ENCODE peak calls at places on chromosome 22, in eight cellular contexts. C is nephron progenitor cell, D is cardiac muscle cell, K is mesothelial cell of epicardium, I is IMR-90, O is psoas muscle, Q is GM06990, T is fibroblast of lung. G is an unnamed sample.

GRCh38 chr22:22783505-22783904 is 104.1 kb upstream of the IGLL5 start:
- DNase-seq in C (no peak), D (no peak), K (no peak), I (no peak), O (no peak), Q (no peak), T (no peak), G (no peak)

GRCh38 chr22:46133588-46133855 is 16.8 kb upstream of the PPARA start:
- DNase-seq in C (no peak), D (no peak), K (no peak), I (no peak), O (no peak), Q (no peak), T (no peak), G (no peak)

GRCh38 chr22:11253000-11253511 is 4274.9 kb upstream of the OR11H1 start:
- DNase-seq in C (no peak), D (no peak), K (peak), I (no peak), O (peak), Q (no peak), T (no peak), G (no peak)

GRCh38 chr22:27472975-27473374 is 328.6 kb downstream of the MN1 start:
- DNase-seq in C (no peak), D (no peak), K (no peak), I (no peak), O (no peak), Q (no peak), T (no peak), G (no peak)

GRCh38 chr22:22944268-22944985 is 56.8 kb downstream of the IGLL5 start:
- DNase-seq in C (no peak), D (no peak), K (peak), I (no peak), O (no peak), Q (no peak), T (no peak), G (no peak)

GRCh38 chr22:30742291-30743256 is 47.9 kb downstream of the OSBP2 start:
- DNase-seq in C (no peak), D (no peak), K (no peak), I (peak), O (no peak), Q (no peak), T (peak), G (no peak)

GRCh38 chr22:42519544-42520237 is at the start of gene RRP7A:
- DNase-seq in C (peak), D (peak), K (peak), I (peak), O (peak), Q (peak), T (peak), G (peak)

GRCh38 chr22:36017661-36018091 is 10.9 kb downstream of the RBFOX2 start:
- DNase-seq in C (peak), D (no peak), K (no peak), I (no peak), O (no peak), Q (peak), T (no peak), G (no peak)

GRCh38 chr22:47221840-47222615 is 459.6 kb downstream of the TBC1D22A start:
- DNase-seq in C (no peak), D (no peak), K (no peak), I (no peak), O (no peak), Q (no peak), T (no peak), G (no peak)

GRCh38 chr22:22687638-22688500 is 43.5 kb downstream of the GGTLC2 start:
- DNase-seq in C (peak), D (peak), K (no peak), I (peak), O (no peak), Q (no peak), T (peak), G (peak)

GRCh38 chr22:38097058-38097457 is 13.1 kb upstream of the SLC16A8 start:
- DNase-seq in C (no peak), D (no peak), K (no peak), I (no peak), O (no peak), Q (no peak), T (no peak), G (no peak)

GRCh38 chr22:38103641-38104040 is 6.8 kb downstream of the BAIAP2L2 start:
- DNase-seq in C (no peak), D (no peak), K (no peak), I (no peak), O (no peak), Q (no peak), T (no peak), G (no peak)

GRCh38 chr22:38098410-38099249 is 11.9 kb downstream of the BAIAP2L2 start:
- DNase-seq in C (no peak), D (peak), K (no peak), I (peak), O (no peak), Q (no peak), T (peak), G (no peak)

DNA sequence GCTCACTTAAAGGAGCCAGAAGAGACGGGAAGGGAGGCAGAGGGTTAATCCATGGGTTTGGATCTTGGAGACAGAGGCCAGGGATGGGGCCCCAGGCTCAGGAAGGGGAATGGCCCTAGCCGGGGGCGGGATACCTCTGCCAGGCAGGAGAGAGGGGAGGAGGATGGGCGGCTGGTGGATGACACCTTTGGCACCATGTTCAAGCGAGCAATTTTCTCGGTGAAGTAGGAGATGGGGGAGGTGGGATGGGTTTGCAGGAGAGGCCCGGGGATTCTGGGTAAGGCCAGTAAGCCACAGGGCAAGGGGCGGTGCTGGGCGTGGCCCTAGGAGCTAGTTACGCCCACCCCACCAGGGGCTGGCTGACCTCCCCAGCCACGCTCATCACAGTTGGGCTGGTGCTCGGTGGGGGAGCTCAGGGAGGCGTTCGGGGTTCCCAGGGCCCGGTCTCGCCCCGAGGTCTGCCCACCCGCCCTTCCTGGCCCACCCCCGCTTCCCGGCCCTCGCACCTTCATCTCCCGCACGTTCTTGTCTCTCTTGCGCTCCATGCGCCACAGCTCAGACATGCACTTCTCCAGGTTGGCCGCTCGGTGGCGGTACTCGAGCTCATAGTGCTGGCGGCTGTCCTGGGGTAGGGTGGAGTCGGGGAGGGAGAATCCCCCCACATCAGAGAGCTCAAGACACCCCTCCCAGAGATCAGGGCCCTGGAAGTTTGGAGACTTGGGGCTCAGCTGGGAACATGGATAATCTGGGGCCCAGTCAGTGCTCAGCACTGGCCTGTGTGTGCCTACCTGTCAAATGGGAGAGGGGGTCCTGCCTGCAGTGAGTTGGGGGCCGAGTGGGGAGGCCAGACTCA is 12.7 kb downstream of the BAIAP2L2 start:
- DNase-seq in C (peak), D (peak), K (no peak), I (peak), O (no peak), Q (no peak), T (no peak), G (no peak)
- TF ChIP-seq CTCF in C (peak), D (peak), K (peak), I (peak), O (no peak), Q (no peak), T (peak), G (no peak)

DNA sequence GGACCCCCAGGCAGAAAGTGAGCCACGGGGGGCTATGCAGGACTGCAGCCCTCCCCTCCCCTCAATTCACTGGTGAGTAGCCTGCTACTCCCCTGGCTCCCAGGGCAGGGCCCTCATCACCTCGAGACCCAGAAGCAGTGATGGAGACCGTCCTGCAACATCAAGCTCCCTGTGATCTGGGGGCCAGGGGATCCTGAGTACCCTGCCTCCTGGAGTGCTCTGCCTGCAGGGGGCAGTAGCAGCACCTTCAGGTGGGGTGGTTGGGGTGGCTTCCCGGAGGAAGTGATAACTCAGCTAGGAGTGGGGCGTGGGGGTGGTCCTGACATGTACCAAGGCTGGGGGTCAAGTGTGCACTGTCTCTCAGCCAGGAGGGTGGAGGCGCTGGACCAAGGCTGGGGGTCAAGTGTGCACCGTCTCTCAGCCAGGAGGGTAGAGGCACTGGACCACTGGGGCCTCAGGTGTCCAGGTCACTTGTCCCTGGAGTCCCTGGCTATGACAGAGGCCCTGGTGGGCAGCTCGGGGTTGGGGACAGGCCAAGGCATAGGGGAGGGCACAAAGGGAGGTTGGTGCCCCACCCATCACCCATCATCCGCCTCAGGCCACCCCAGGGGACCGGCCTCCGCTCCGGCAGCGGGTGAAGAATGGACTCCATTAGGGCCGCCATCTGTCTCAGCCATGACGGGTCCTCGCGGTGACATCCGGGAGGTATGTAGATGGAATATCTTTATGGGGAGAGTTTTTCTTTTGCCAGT is 9.4 kb downstream of the RTN4R start:
- DNase-seq in C (no peak), D (no peak), K (no peak), I (no peak), O (no peak), Q (no peak), T (no peak), G (no peak)
- TF ChIP-seq CTCF in C (peak), D (peak), K (no peak), I (peak), O (peak), Q (peak), T (no peak), G (peak)

GRCh38 chr22:49291169-49291568 is 536.5 kb downstream of the BRD1 start:
- DNase-seq in C (no peak), D (no peak), K (no peak), I (no peak), O (no peak), Q (no peak), T (no peak), G (no peak)

GRCh38 chr22:49294656-49295464 is 532.8 kb downstream of the BRD1 start:
- DNase-seq in C (no peak), D (no peak), K (no peak), I (no peak), O (no peak), Q (no peak), T (no peak), G (no peak)

GRCh38 chr22:49291781-49292180 is 535.9 kb downstream of the BRD1 start:
- DNase-seq in C (no peak), D (no peak), K (no peak), I (no peak), O (no peak), Q (no peak), T (no peak), G (no peak)

GRCh38 chr22:49290711-49291110 is 537.0 kb downstream of the BRD1 start:
- DNase-seq in C (no peak), D (no peak), K (no peak), I (no peak), O (no peak), Q (no peak), T (no peak), G (no peak)

GRCh38 chr22:49292909-49293308 is 534.8 kb downstream of the BRD1 start:
- DNase-seq in C (no peak), D (no peak), K (no peak), I (no peak), O (no peak), Q (no peak), T (no peak), G (no peak)
- TF ChIP-seq CTCF in C (no peak), D (no peak), K (no peak), I (no peak), O (no peak), Q (no peak), T (no peak), G (no peak)

GRCh38 chr22:26164174-26164573 is 5.1 kb upstream of the SEZ6L start:
- DNase-seq in C (no peak), D (no peak), K (no peak), I (no peak), O (no peak), Q (no peak), T (no peak), G (no peak)

GRCh38 chr22:26162961-26163360 is 6.3 kb upstream of the SEZ6L start:
- DNase-seq in C (no peak), D (no peak), K (no peak), I (no peak), O (no peak), Q (no peak), T (no peak), G (no peak)

GRCh38 chr22:26161746-26162145 is 7.5 kb upstream of the SEZ6L start:
- DNase-seq in C (no peak), D (no peak), K (no peak), I (no peak), O (no peak), Q (no peak), T (no peak), G (no peak)

GRCh38 chr22:26159886-26160285 is 9.4 kb upstream of the SEZ6L start:
- DNase-seq in C (no peak), D (no peak), K (no peak), I (no peak), O (no peak), Q (no peak), T (no peak), G (no peak)
- TF ChIP-seq CTCF in C (no peak), D (no peak), K (no peak), I (no peak), O (no peak), Q (no peak), T (no peak), G (no peak)

GRCh38 chr22:48316245-48316875 is 1511.3 kb downstream of the BRD1 start:
- DNase-seq in C (no peak), D (no peak), K (no peak), I (no peak), O (no peak), Q (no peak), T (no peak), G (no peak)
- TF ChIP-seq CTCF in C (no peak), D (no peak), K (no peak), I (no peak), O (no peak), Q (no peak), T (no peak), G (no peak)

GRCh38 chr22:24424001-24424900 is 3.1 kb upstream of the ADORA2A start:
- DNase-seq in C (peak), D (no peak), K (no peak), I (no peak), O (no peak), Q (peak), T (no peak), G (no peak)
- TF ChIP-seq CTCF in C (no peak), D (no peak), K (no peak), I (no peak), O (no peak), Q (no peak), T (no peak), G (no peak)

DNA sequence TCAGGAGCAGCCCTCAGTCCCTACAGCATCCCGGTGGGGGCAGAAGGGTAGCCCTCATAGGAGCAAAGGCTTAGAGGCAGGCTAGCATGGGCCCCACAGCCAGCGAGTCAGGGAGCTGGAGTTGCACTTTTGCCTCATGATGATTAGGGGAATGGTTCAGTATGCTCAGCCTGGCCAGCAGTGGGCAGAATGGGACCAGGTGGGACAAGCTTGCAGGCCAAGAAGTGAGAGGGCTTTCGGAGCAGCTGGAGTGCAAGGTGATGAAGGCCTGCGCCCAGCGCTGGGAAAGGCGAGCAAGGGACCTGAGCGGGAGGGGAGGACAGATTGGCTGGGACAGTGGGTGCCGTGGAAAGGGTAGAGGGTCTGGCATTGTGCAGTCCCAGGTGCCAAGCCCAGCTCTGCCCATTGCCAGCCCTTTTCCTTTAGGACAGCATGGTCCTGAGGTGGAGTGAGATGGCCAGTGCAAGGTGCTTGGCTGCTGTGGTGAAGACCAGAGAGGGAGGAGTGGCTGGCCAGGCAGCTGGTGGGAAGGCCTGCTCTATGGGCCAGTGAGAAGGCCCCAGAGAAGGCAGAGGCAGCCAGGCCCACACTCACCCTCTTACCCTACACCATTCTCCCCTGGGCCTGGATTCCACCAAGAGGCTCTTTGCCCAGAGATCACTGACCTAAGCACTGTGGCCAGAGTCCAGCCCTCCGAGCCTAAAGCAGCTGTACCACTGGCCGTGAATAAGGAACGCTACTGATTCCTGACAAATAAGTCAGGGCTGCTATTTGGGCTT is 47.9 kb upstream of the SUSD2 start:
- DNase-seq in C (no peak), D (peak), K (no peak), I (peak), O (no peak), Q (no peak), T (no peak), G (no peak)
- TF ChIP-seq CTCF in C (no peak), D (peak), K (no peak), I (peak), O (peak), Q (peak), T (peak), G (no peak)

GRCh38 chr22:44318751-44319150 is 6.0 kb upstream of the SHISAL1 start:
- DNase-seq in C (no peak), D (no peak), K (no peak), I (no peak), O (no peak), Q (no peak), T (no peak), G (no peak)

GRCh38 chr22:44314425-44315067 is 1.8 kb upstream of the SHISAL1 start:
- DNase-seq in C (no peak), D (no peak), K (no peak), I (no peak), O (no peak), Q (no peak), T (no peak), G (no peak)

GRCh38 chr22:44317886-44318637 is 5.3 kb upstream of the SHISAL1 start:
- DNase-seq in C (no peak), D (no peak), K (no peak), I (no peak), O (no peak), Q (no peak), T (no peak), G (no peak)

GRCh38 chr22:44317163-44317455 is 4.4 kb upstream of the SHISAL1 start:
- DNase-seq in C (no peak), D (no peak), K (no peak), I (no peak), O (no peak), Q (no peak), T (no peak), G (no peak)

GRCh38 chr22:44316393-44317162 is 3.8 kb upstream of the SHISAL1 start:
- DNase-seq in C (no peak), D (no peak), K (no peak), I (no peak), O (no peak), Q (no peak), T (peak), G (no peak)
- TF ChIP-seq CTCF in C (no peak), D (no peak), K (no peak), I (no peak), O (no peak), Q (no peak), T (no peak), G (no peak)

GRCh38 chr22:37796079-37796478 is 11.7 kb upstream of the GCAT start:
- DNase-seq in C (no peak), D (no peak), K (no peak), I (no peak), O (no peak), Q (no peak), T (no peak), G (no peak)
- TF ChIP-seq CTCF in C (no peak), D (no peak), K (no peak), I (no peak), O (no peak), Q (no peak), T (no peak), G (no peak)

G was measured in Calu3.